ENCODE peak calls at places on chromosomes 12 and 14, in nine cellular contexts. T is left lung; Y is psoas muscle; Q is effector memory CD8-positive, alpha-beta T cell; S is activated T-cell treated with anti-CD3 and anti-CD28 coated beads, Interleukin-2, amount 50 U/mL, for 4 hours; A is heart right ventricle; H is central memory CD8-positive, alpha-beta T cell; O is A549; K is K562. Z is an unnamed sample.

GRCh38 chr14:22416193-22416592 is 172.8 kb downstream of the DAD1 start:
- ATAC-seq in T (no peak), Y (no peak), Q (no peak), S (no peak), A (no peak), H (no peak), O (no peak), K (no peak), Z (no peak)

GRCh38 chr14:77106666-77107065 is 8.6 kb downstream of the CIPC start:
- ATAC-seq in T (peak), Y (peak), Q (no peak), S (no peak), A (peak), H (no peak), O (no peak), K (no peak), Z (no peak)

GRCh38 chr14:75413013-75413412 is 14.8 kb upstream of the JDP2 start:
- ATAC-seq in T (no peak), Y (no peak), Q (no peak), S (no peak), A (no peak), H (no peak), O (no peak), K (no peak), Z (no peak)

GRCh38 chr12:44863867-44864266 is 12.2 kb downstream of the NELL2 start:
- ATAC-seq in T (no peak), Y (no peak), Q (peak), S (no peak), A (no peak), H (peak), O (no peak), K (no peak), Z (no peak)

GRCh38 chr14:76985021-76985420 is 43.5 kb downstream of the IRF2BPL start:
- ATAC-seq in T (peak), Y (no peak), Q (no peak), S (no peak), A (peak), H (no peak), O (peak), K (no peak), Z (no peak)

GRCh38 chr14:24162083-24162482 is 1.0 kb downstream of the IRF9 start:
- ATAC-seq in T (no peak), Y (no peak), Q (no peak), S (no peak), A (no peak), H (no peak), O (no peak), K (no peak), Z (no peak)

GRCh38 chr12:2013527-2014223 is 9.4 kb upstream of the DCP1B start:
- ATAC-seq in T (peak), Y (no peak), Q (no peak), S (no peak), A (peak), H (no peak), O (no peak), K (no peak), Z (peak)

GRCh38 chr14:75283884-75284563 is 5.4 kb downstream of the FOS start:
- ATAC-seq in T (peak), Y (peak), Q (peak), S (no peak), A (no peak), H (no peak), O (peak), K (peak), Z (peak)

GRCh38 chr14:91841065-91841464 is 26.3 kb downstream of the TC2N start:
- ATAC-seq in T (no peak), Y (no peak), Q (no peak), S (no peak), A (no peak), H (no peak), O (no peak), K (no peak), Z (no peak)

GRCh38 chr14:77314043-77314442 is 6.6 kb downstream of the POMT2 start:
- ATAC-seq in T (no peak), Y (peak), Q (no peak), S (no peak), A (no peak), H (no peak), O (peak), K (no peak), Z (peak)

Z was measured in gastroesophageal sphincter.